ENCODE peak calls at places on chromosomes 5 and 9, in four cellular contexts. One of them, this sample, is unnamed.

GRCh38 chr9:110578575-110578895 is 1.0 kb downstream of the SVEP1 start:
- DNase-seq in A549: no peak
- DNase-seq in K562: no peak
- DNase-seq in HepG2: no peak
- DNase-seq in this sample: no peak

GRCh38 chr9:5688109-5688508 is 59.2 kb downstream of the RIC1 start:
- DNase-seq in A549: peak; percentile 6
- DNase-seq in K562: peak; percentile 15
- DNase-seq in HepG2: no peak
- DNase-seq in this sample: peak; percentile 25

GRCh38 chr5:136926073-136926472 is 560.7 kb upstream of the TRPC7 start:
- DNase-seq in A549: no peak
- DNase-seq in K562: no peak
- DNase-seq in HepG2: no peak
- DNase-seq in this sample: no peak

GRCh38 chr5:154583545-154584168 is 105.6 kb upstream of the HAND1 start:
- DNase-seq in A549: peak; percentile 53
- DNase-seq in K562: no peak
- DNase-seq in HepG2: no peak
- DNase-seq in this sample: peak; percentile 56

GRCh38 chr5:100900142-100900795 is 2.8 kb downstream of the ST8SIA4 start:
- DNase-seq in A549: peak; percentile 53
- DNase-seq in K562: no peak
- DNase-seq in HepG2: no peak
- DNase-seq in this sample: peak; percentile 88

GRCh38 chr9:36008774-36009300 is 27.9 kb upstream of the RECK start:
- DNase-seq in A549: peak; percentile 79
- DNase-seq in K562: peak; percentile 79
- DNase-seq in HepG2: peak; percentile 74
- DNase-seq in this sample: peak; percentile 62

GRCh38 chr5:173750538-173751265 is 134.3 kb upstream of the BOD1 start:
- DNase-seq in A549: no peak
- DNase-seq in K562: no peak
- DNase-seq in HepG2: no peak
- DNase-seq in this sample: no peak

GRCh38 chr5:32651638-32652037 is 59.5 kb upstream of the NPR3 start:
- DNase-seq in A549: no peak
- DNase-seq in K562: no peak
- DNase-seq in HepG2: no peak
- DNase-seq in this sample: no peak

GRCh38 chr5:94276751-94277150 is 341.7 kb downstream of the KIAA0825 start:
- DNase-seq in A549: no peak
- DNase-seq in K562: no peak
- DNase-seq in HepG2: no peak
- DNase-seq in this sample: peak; percentile 14

GRCh38 chr5:171673328-171673727 is 112.3 kb upstream of the SMIM23 start:
- DNase-seq in A549: no peak
- DNase-seq in K562: no peak
- DNase-seq in HepG2: no peak
- DNase-seq in this sample: no peak

GRCh38 chr9:126049896-126050604 is 276.6 kb upstream of the MVB12B start:
- DNase-seq in A549: peak; percentile 25
- DNase-seq in K562: peak; percentile 29
- DNase-seq in HepG2: no peak
- DNase-seq in this sample: peak; percentile 22

GRCh38 chr5:57711946-57712345 is 229.3 kb upstream of the ACTBL2 start:
- DNase-seq in A549: no peak
- DNase-seq in K562: no peak
- DNase-seq in HepG2: no peak
- DNase-seq in this sample: no peak

GRCh38 chr9:36864491-36865410 is 169.3 kb downstream of the PAX5 start:
- DNase-seq in A549: no peak
- DNase-seq in K562: no peak
- DNase-seq in HepG2: no peak
- DNase-seq in this sample: no peak

GRCh38 chr9:30478684-30479083 is 1905.8 kb upstream of the ACO1 start:
- DNase-seq in A549: no peak
- DNase-seq in K562: no peak
- DNase-seq in HepG2: no peak
- DNase-seq in this sample: no peak

DNA sequence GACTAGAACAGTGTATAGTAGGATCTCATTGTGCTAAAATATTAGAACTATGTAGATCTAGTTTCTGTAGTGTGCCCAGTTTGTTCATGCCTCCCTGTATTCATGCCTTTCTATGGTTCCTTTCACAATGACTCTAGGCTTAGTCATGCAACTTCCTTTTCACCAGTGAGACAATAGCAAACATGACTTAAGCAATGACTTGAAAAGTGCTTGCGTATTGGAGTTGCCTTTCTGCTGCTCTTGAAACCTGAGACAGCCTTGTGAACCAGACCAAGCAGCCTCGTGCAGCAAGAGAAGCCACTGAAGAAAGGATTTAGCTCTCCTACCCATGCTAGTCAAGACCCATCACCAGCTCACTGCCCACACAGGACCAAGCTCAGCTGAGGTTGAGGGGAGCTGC is 294.5 kb upstream of the TAS2R1 start:
- DNase-seq in A549: peak; percentile 73
- DNase-seq in K562: no peak
- DNase-seq in HepG2: no peak
- DNase-seq in this sample: peak; percentile 67
- TF ChIP-seq MYC in A549: no peak
- TF ChIP-seq MYC in K562: no peak
- TF ChIP-seq MYC in HepG2: no peak
- TF ChIP-seq MYC in this sample: peak; percentile 34

GRCh38 chr5:150577378-150577777 is 63.1 kb upstream of the SYNPO start:
- DNase-seq in A549: no peak
- DNase-seq in K562: no peak
- DNase-seq in HepG2: no peak
- DNase-seq in this sample: no peak

GRCh38 chr5:150575745-150576448 is 64.6 kb upstream of the SYNPO start:
- DNase-seq in A549: no peak
- DNase-seq in K562: no peak
- DNase-seq in HepG2: no peak
- DNase-seq in this sample: no peak

GRCh38 chr5:150574818-150575537 is 65.5 kb upstream of the SYNPO start:
- DNase-seq in A549: no peak
- DNase-seq in K562: no peak
- DNase-seq in HepG2: no peak
- DNase-seq in this sample: no peak

GRCh38 chr5:150573867-150574817 is 66.2 kb downstream of the NDST1 start:
- DNase-seq in A549: no peak
- DNase-seq in K562: peak; percentile 54
- DNase-seq in HepG2: peak; percentile 25
- DNase-seq in this sample: no peak

DNA sequence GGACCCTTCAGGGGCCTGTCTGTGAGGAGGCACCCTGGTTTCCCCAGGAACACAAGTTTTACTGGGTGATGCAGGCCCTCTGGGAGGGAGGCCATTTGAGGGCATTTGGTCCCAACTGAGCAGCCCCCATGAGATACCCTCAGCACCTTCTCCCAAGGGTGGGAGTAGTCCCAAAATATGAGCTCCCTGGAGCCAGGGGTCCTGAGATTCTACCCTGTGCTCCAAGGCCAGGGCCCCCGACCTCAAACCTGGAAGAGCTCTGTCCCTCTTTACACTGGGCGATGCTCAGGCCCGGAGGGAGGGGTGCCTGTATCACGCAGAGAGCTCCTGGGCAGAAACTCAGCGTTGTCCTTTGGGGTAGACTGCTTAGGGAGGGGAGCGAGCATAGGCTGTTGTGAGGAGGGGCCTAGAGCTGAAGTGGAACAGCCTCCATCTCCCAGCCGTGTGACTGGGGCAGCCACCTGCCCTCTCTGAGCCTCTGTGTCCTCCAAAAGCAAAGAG is 64.0 kb upstream of the SYNPO start:
- DNase-seq in A549: no peak
- DNase-seq in K562: no peak
- DNase-seq in HepG2: no peak
- DNase-seq in this sample: no peak
- TF ChIP-seq POLR2A in A549: no peak
- TF ChIP-seq POLR2A in K562: no peak
- TF ChIP-seq POLR2A in HepG2: no peak
- TF ChIP-seq POLR2A in this sample: no peak

GRCh38 chr5:159780246-159780645 is 136.0 kb upstream of the ADRA1B start:
- DNase-seq in A549: no peak
- DNase-seq in K562: no peak
- DNase-seq in HepG2: no peak
- DNase-seq in this sample: no peak
- TF ChIP-seq MYC in A549: no peak
- TF ChIP-seq MYC in K562: no peak
- TF ChIP-seq MYC in HepG2: no peak
- TF ChIP-seq MYC in this sample: no peak

DNA sequence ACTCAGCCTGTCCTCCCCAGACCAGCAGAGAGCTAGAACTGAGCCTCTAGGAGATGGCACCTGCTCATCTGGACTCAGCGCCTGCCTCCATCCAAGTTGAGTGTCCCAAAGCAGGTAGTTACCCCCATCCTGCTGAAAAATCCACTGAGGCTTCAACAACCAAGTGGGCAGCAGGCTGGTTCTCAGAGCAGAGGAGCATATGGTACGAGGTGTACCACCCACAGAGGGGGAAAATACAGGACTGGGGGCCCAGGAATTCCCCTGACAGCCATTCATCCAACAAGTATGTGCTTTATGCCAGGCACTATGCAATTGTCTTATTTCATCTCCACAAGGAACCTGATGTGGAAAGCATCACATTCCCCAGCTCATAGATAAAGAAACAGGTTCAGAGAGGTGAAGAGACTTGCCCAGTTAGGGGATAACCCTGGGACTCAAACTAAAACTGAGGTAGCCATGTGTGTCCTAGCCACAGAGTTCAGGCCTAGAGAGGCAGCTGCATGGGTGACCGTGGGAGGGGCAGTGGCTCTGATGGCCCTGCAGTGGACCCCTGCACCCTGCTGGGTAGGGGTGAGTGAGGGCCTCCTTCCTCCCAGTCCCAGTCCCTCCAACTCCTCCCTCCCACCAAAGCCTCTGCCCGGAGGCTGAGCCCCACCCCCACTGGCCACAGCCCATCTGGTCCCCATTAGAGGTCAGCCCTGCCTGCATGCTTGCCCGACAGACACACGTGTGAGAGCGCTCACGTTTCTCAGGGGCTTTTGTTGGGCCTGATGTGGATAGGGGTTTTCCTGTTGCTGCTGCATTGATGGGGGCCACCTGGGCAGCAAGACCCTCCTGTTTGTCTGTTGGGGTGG is 11.4 kb downstream of the PDLIM4 start:
- DNase-seq in A549: no peak
- DNase-seq in K562: peak; percentile 54
- DNase-seq in HepG2: no peak
- DNase-seq in this sample: no peak
- TF ChIP-seq POLR2A in A549: no peak
- TF ChIP-seq POLR2A in K562: no peak
- TF ChIP-seq POLR2A in HepG2: no peak
- TF ChIP-seq POLR2A in this sample: no peak

GRCh38 chr9:14752871-14753270 is 30.3 kb upstream of the CER1 start:
- DNase-seq in A549: no peak
- DNase-seq in K562: no peak
- DNase-seq in HepG2: no peak
- DNase-seq in this sample: no peak
- TF ChIP-seq MYC in A549: no peak
- TF ChIP-seq MYC in K562: no peak
- TF ChIP-seq MYC in HepG2: no peak
- TF ChIP-seq MYC in this sample: no peak

DNA sequence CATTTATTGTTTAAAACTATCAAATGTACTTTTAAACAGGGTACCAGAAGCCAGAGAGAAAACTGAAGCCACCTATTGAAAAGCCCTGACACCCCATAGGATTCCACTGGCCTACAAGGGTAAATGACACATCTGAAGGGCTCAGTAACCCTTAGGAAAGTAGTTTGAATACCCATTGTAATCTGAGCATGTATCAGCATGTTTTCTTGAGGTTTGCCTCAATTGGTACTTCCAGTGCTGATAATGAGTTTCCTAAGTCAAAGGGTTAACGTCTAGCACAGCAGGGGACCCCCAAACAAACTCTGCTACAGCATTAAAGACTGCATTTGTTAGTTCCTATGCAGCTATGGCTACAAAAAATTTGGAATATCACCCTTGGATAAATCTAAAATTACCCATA is 657.1 kb downstream of the NR2F1-AS1 start:
- DNase-seq in A549: no peak
- DNase-seq in K562: no peak
- DNase-seq in HepG2: no peak
- DNase-seq in this sample: no peak
- TF ChIP-seq POLR2A in A549: no peak
- TF ChIP-seq POLR2A in K562: no peak
- TF ChIP-seq POLR2A in HepG2: no peak
- TF ChIP-seq POLR2A in this sample: no peak

GRCh38 chr5:9094582-9094981 is 451.3 kb downstream of the SEMA5A start:
- DNase-seq in A549: no peak
- DNase-seq in K562: no peak
- DNase-seq in HepG2: no peak
- DNase-seq in this sample: no peak
- TF ChIP-seq MYC in A549: no peak
- TF ChIP-seq MYC in K562: no peak
- TF ChIP-seq MYC in HepG2: no peak
- TF ChIP-seq MYC in this sample: no peak

GRCh38 chr9:137129456-137130175 is 9.3 kb upstream of the GRIN1 start:
- DNase-seq in A549: peak; percentile 95
- DNase-seq in K562: peak; percentile 88
- DNase-seq in HepG2: peak; percentile 81
- DNase-seq in this sample: peak; percentile 94
- TF ChIP-seq POLR2A in A549: peak; percentile 85
- TF ChIP-seq POLR2A in K562: peak; percentile 88
- TF ChIP-seq POLR2A in HepG2: peak; percentile 91
- TF ChIP-seq POLR2A in this sample: peak; percentile 88